ENCODE peak calls at places on chromosomes 1 and 21, in eight cellular contexts. C is ELF-1; E is activated CD4-positive, alpha-beta T cell treated with anti-CD3 and anti-CD28 coated beads, Interleukin-2, amount 50 U/mL, for 48 hours; G is activated CD4-positive, alpha-beta memory T cell treated with anti-CD3 and anti-CD28 coated beads, Interleukin-2, amount 10 ng/mL, durations not matched to agents 7 days and 5 days; J is HT1080; R is MCF 10A; L is HFF-Myc; X is CD8-positive, alpha-beta memory T cell. N is an unnamed sample.

GRCh38 chr1:5493708-5494390 is 498.4 kb downstream of the NPHP4 start:
- DNase-seq in J (no peak), E (no peak), C (peak), X (no peak), L (no peak), R (no peak), G (no peak), N (no peak)

GRCh38 chr1:117061986-117062415 is 1.9 kb downstream of the TTF2 start:
- DNase-seq in G (no peak), L (no peak), E (peak), X (no peak), C (no peak), R (peak), J (peak), N (no peak)

GRCh38 chr21:45617021-45617930 is 26.2 kb upstream of the PCBP3 start:
- DNase-seq in E (no peak), X (no peak), R (peak), G (no peak), J (no peak), C (peak), L (no peak), N (peak)

GRCh38 chr1:20237646-20238045 is 51.3 kb upstream of the PLA2G2C start:
- DNase-seq in L (no peak), X (no peak), E (no peak), R (no peak), G (no peak), C (no peak), J (no peak), N (no peak)

GRCh38 chr1:196144588-196144987 is 463.7 kb downstream of the KCNT2 start:
- DNase-seq in G (no peak), C (no peak), L (no peak), E (no peak), R (no peak), X (no peak), J (no peak), N (no peak)

GRCh38 chr1:156291226-156292061 is 4.0 kb downstream of the GLMP start:
- DNase-seq in L (no peak), X (no peak), C (peak), G (no peak), R (no peak), J (peak), E (no peak), N (peak)

GRCh38 chr1:153546796-153547559 is 1.4 kb upstream of the S100A4 start:
- DNase-seq in R (no peak), E (no peak), C (no peak), L (no peak), J (no peak), G (no peak), X (no peak), N (no peak)

GRCh38 chr1:200410566-200410878 is 686 bp upstream of the ZNF281 start:
- DNase-seq in R (peak), J (peak), E (no peak), L (no peak), C (peak), X (no peak), G (no peak), N (no peak)

GRCh38 chr21:45416619-45417018 is 11.7 kb downstream of the COL18A1 start:
- DNase-seq in L (no peak), J (no peak), G (no peak), R (no peak), C (peak), X (no peak), E (no peak), N (no peak)

N was measured in NCI-H460.